ENCODE peak calls at places on chromosomes 7 and 10, in six cellular contexts. B is GM23338, O is fibroblast of lung, J is GM04504, T is frontal cortex, K is NCI-H1694 treated with DMSO at 0.1 percent for 48 hours. Y is an unnamed sample.

GRCh38 chr10:91389636-91390512 is 20.3 kb upstream of the HECTD2 start:
- DNase-seq in O (peak; percentile 39), T (peak; percentile 14), B (peak; percentile 85), J (no peak), K (peak; percentile 72), Y (no peak)

GRCh38 chr10:119724630-119725549 is 960 bp upstream of the INPP5F start:
- DNase-seq in T (no peak), O (peak; percentile 49), J (no peak), K (no peak), B (peak; percentile 56), Y (no peak)

GRCh38 chr7:136009488-136010079 is 32.4 kb upstream of the MTPN start:
- DNase-seq in B (peak; percentile 82), T (peak; percentile 30), K (peak; percentile 51), O (peak; percentile 24), J (no peak), Y (no peak)

GRCh38 chr10:55305281-55305680 is 504.2 kb upstream of the PCDH15 start:
- DNase-seq in K (no peak), B (no peak), O (no peak), J (no peak), T (no peak), Y (no peak)

GRCh38 chr7:51229106-51229537 is 87.5 kb downstream of the COBL start:
- DNase-seq in T (no peak), K (no peak), B (no peak), O (no peak), J (no peak), Y (no peak)

GRCh38 chr10:42962120-42962901 is 114.6 kb upstream of the RET start:
- DNase-seq in T (no peak), K (no peak), O (no peak), B (no peak), J (no peak), Y (no peak)

GRCh38 chr10:35447693-35448407 is 111.5 kb downstream of the CCNY start:
- DNase-seq in B (peak; percentile 53), T (no peak), O (peak; percentile 92), K (peak; percentile 11), J (peak; percentile 17), Y (no peak)

GRCh38 chr10:74593470-74593869 is 232.9 kb upstream of the KAT6B start:
- DNase-seq in J (peak; percentile 62), T (no peak), K (no peak), B (no peak), O (peak; percentile 42), Y (no peak)

GRCh38 chr10:50373821-50374501 is 122.6 kb upstream of the ASAH2 start:
- DNase-seq in T (no peak), J (peak; percentile 17), O (peak; percentile 74), K (no peak), B (no peak), Y (no peak)

GRCh38 chr7:149422914-149423285 is 38.0 kb downstream of the ZNF777 start:
- DNase-seq in B (peak; percentile 49), K (no peak), O (no peak), J (no peak), T (no peak), Y (no peak)

GRCh38 chr10:132192991-132193670 is 6.4 kb downstream of the DPYSL4 start:
- DNase-seq in O (no peak), K (no peak), B (no peak), J (no peak), T (no peak), Y (no peak)

GRCh38 chr10:74997163-74997562 is 114.3 kb upstream of the SAMD8 start:
- DNase-seq in B (no peak), T (no peak), K (no peak), O (no peak), J (no peak), Y (no peak)

GRCh38 chr10:119539359-119539651 is 3.2 kb downstream of the RGS10 start:
- DNase-seq in B (no peak), O (no peak), K (no peak), T (no peak), J (no peak), Y (no peak)

GRCh38 chr10:28200804-28201203 is 102.1 kb downstream of the MPP7 start:
- DNase-seq in K (no peak), B (no peak), O (no peak), T (no peak), J (no peak), Y (no peak)

GRCh38 chr10:78115135-78115853 is 81.6 kb downstream of the RPS24 start:
- DNase-seq in T (no peak), J (no peak), O (no peak), B (no peak), K (no peak), Y (no peak)